ENCODE peak calls at places on chromosomes 13 and 19, in seven cellular contexts. G, M, D, Q, R, N and W are unnamed samples.

GRCh38 chr13:39941236-39941635 is 285.8 kb downstream of the COG6 start:
- DNase-seq in D (no peak), M (no peak), N (no peak), G (no peak), Q (no peak), R (no peak), W (no peak)

GRCh38 chr13:113897161-113897560 is 33.3 kb upstream of the GAS6 start:
- DNase-seq in N (no peak), G (peak), D (peak), M (no peak), Q (peak), R (peak), W (no peak)

GRCh38 chr13:42548731-42549554 is 25.0 kb upstream of the TNFSF11 start:
- DNase-seq in Q (peak), N (no peak), M (no peak), R (no peak), G (no peak), D (peak), W (no peak)

GRCh38 chr19:853014-853553 is 981 bp downstream of the ELANE start:
- DNase-seq in R (no peak), G (no peak), Q (no peak), D (no peak), N (no peak), M (no peak), W (no peak)

GRCh38 chr19:13018037-13018914 is 23.0 kb downstream of the NFIX start:
- DNase-seq in D (peak), M (peak), G (peak), R (no peak), N (no peak), Q (peak), W (no peak)

GRCh38 chr19:5288347-5288739 is 52.3 kb downstream of the PTPRS start:
- DNase-seq in N (no peak), Q (peak), M (no peak), R (no peak), G (peak), D (no peak), W (no peak)

GRCh38 chr19:14093117-14093784 is 2.7 kb upstream of the SAMD1 start:
- DNase-seq in G (no peak), N (no peak), M (no peak), Q (no peak), D (no peak), R (no peak), W (no peak)

GRCh38 chr13:112953591-112954487 is 15.2 kb upstream of the MCF2L start:
- DNase-seq in M (no peak), R (no peak), N (no peak), G (no peak), D (no peak), Q (no peak), W (no peak)

GRCh38 chr13:39268398-39268797 is 230.1 kb downstream of the NHLRC3 start:
- DNase-seq in N (no peak), D (no peak), Q (no peak), R (peak), G (no peak), M (no peak), W (no peak)

GRCh38 chr19:29060833-29061364 is 152.1 kb downstream of the UQCRFS1 start:
- DNase-seq in R (no peak), M (no peak), Q (no peak), D (no peak), G (no peak), N (no peak), W (no peak)

GRCh38 chr13:102650444-102650843 is 44.4 kb downstream of the METTL21C start:
- DNase-seq in M (no peak), Q (no peak), N (no peak), G (no peak), R (no peak), D (no peak), W (no peak)

GRCh38 chr13:100138859-100139491 is 50.1 kb downstream of the PCCA start:
- DNase-seq in M (no peak), Q (no peak), N (no peak), D (no peak), G (peak), R (no peak), W (no peak)

GRCh38 chr19:7418575-7418974 is 69.8 kb downstream of the ARHGEF18 start:
- DNase-seq in Q (no peak), G (no peak), R (no peak), D (no peak), M (no peak), N (no peak), W (no peak)

GRCh38 chr13:39410089-39410901 is 192.7 kb downstream of the LHFPL6 start:
- DNase-seq in M (no peak), R (no peak), N (no peak), Q (peak), G (peak), D (peak), W (no peak)

GRCh38 chr19:41218615-41219507 is at the start of gene AXL:
- DNase-seq in Q (peak), D (peak), N (peak), G (peak), R (no peak), M (peak), W (no peak)

GRCh38 chr13:91078093-91078679 is 269.3 kb upstream of the MIR17HG start:
- DNase-seq in M (peak), R (peak), D (no peak), N (peak), G (peak), Q (peak), W (no peak)

GRCh38 chr13:43876366-43876765 is 3.2 kb downstream of the CCDC122 start:
- DNase-seq in Q (no peak), G (no peak), D (no peak), R (no peak), N (no peak), M (no peak), W (no peak)

GRCh38 chr13:53941588-53942190 is 913.1 kb downstream of the OLFM4 start:
- DNase-seq in Q (no peak), R (no peak), N (no peak), G (no peak), M (no peak), D (no peak), W (no peak)

GRCh38 chr13:101058841-101059240 is 357.5 kb downstream of the NALCN start:
- DNase-seq in M (no peak), G (no peak), N (no peak), D (no peak), R (no peak), Q (no peak), W (no peak)

GRCh38 chr19:56678205-56678604 is 6.6 kb upstream of the ZNF835 start:
- DNase-seq in Q (no peak), D (no peak), G (no peak), M (no peak), R (no peak), N (no peak), W (no peak)

GRCh38 chr13:71830736-71831135 is 36.3 kb downstream of the DACH1 start:
- DNase-seq in M (no peak), N (no peak), R (no peak), G (no peak), D (no peak), Q (no peak), W (no peak)

GRCh38 chr19:43468354-43469159 is 3.1 kb upstream of the LYPD3 start:
- DNase-seq in G (no peak), Q (no peak), M (no peak), R (no peak), D (no peak), N (no peak), W (no peak)

GRCh38 chr13:51241720-51242119 is 19.5 kb downstream of the FAM124A start:
- DNase-seq in R (no peak), Q (peak), M (no peak), N (no peak), G (peak), D (no peak), W (no peak)

GRCh38 chr19:36526581-36526980 is 1.5 kb downstream of the ZNF260 start:
- DNase-seq in N (no peak), R (no peak), M (no peak), G (peak), D (no peak), Q (no peak), W (no peak)
- H3K4me2 ChIP-seq in N (peak), R (no peak), M (peak), G (peak), D (peak), Q (peak), W (peak)

GRCh38 chr13:58048670-58049069 is 417.1 kb downstream of the PCDH17 start:
- DNase-seq in D (peak), R (no peak), Q (peak), M (no peak), N (no peak), G (no peak), W (no peak)

DNA sequence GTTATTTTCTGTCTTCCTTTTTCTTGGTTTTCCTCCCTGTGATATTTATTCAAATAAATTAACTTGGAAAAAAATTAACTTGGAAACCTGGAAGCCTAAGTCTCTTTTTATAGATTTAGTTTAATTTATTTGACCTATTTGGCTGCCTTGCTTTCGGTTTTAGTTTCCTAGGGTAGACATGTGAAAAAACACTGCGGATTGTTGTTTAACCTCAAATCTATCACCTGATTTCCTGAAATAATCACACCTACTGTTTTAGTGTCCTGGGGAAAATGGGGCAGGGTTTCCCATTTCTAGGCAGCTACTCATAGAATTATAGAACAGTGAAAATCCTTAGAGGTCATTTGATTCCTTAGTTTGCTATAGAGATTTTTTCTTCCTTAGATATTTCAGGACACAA is 412.4 kb downstream of the PCDH17 start:
- DNase-seq in Q (no peak), N (no peak), R (peak), M (no peak), D (no peak), G (no peak), W (no peak)
- TF ChIP-seq EZH2 in Q (no peak), N (no peak), R (no peak), M (no peak), D (no peak), G (no peak), W (no peak)

GRCh38 chr13:110232146-110232545 is 74.8 kb downstream of the COL4A1 start:
- DNase-seq in Q (no peak), G (no peak), R (no peak), N (no peak), M (no peak), D (no peak), W (no peak)
- H3K4me2 ChIP-seq in Q (no peak), G (peak), R (no peak), N (no peak), M (peak), D (no peak), W (no peak)

GRCh38 chr19:17953869-17954268 is 13.0 kb upstream of the KCNN1 start:
- DNase-seq in M (peak), D (no peak), Q (no peak), N (no peak), G (no peak), R (no peak), W (no peak)

GRCh38 chr19:17953316-17953801 is 13.5 kb upstream of the KCNN1 start:
- DNase-seq in N (no peak), R (no peak), Q (no peak), D (no peak), M (no peak), G (no peak), W (no peak)

GRCh38 chr19:17950310-17951150 is 16.4 kb upstream of the KCNN1 start:
- DNase-seq in R (no peak), G (peak), N (no peak), D (no peak), Q (no peak), M (peak), W (no peak)

GRCh38 chr19:17951151-17952040 is 15.5 kb upstream of the KCNN1 start:
- DNase-seq in M (peak), Q (no peak), D (no peak), G (no peak), N (no peak), R (no peak), W (no peak)

GRCh38 chr19:17952041-17952976 is 14.6 kb upstream of the KCNN1 start:
- DNase-seq in R (no peak), Q (no peak), D (no peak), G (no peak), N (no peak), M (peak), W (no peak)
- TF ChIP-seq EZH2 in R (no peak), Q (peak), D (peak), G (no peak), N (peak), M (peak), W (no peak)

GRCh38 chr19:44596428-44597130 is 16.8 kb upstream of the IGSF23 start:
- DNase-seq in D (no peak), R (no peak), Q (no peak), N (peak), G (no peak), M (no peak), W (no peak)

GRCh38 chr19:44600466-44600865 is 12.9 kb upstream of the IGSF23 start:
- DNase-seq in D (no peak), R (no peak), Q (peak), N (no peak), M (no peak), G (peak), W (no peak)

GRCh38 chr19:44598880-44599279 is 14.5 kb upstream of the IGSF23 start:
- DNase-seq in N (peak), D (no peak), Q (no peak), R (no peak), M (no peak), G (no peak), W (no peak)

GRCh38 chr19:44597131-44597491 is 16.3 kb upstream of the IGSF23 start:
- DNase-seq in M (no peak), G (no peak), N (no peak), Q (no peak), R (no peak), D (no peak), W (no peak)

DNA sequence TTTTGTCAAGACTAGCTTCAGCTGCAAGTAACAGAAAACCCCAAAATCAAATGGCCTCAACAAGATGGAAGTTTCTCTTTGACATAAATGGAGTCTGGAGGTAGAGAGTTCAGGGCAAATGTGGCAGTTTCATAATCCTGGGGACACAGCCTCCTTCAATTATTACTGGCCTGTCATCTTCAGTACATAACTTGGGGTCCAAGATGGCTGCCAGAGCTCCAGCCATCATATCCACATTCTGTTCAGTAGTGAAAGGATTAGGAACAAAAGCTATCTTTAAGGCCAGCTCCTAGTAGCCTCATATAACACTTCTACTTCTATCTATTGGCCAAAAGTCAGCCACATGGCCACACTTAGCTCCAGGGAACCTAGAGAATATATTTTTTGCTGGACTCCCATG is 15.0 kb upstream of the IGSF23 start:
- DNase-seq in G (no peak), N (no peak), R (no peak), M (no peak), D (no peak), Q (no peak), W (no peak)
- H3K4me2 ChIP-seq in G (no peak), N (no peak), R (no peak), M (no peak), D (no peak), Q (no peak), W (no peak)

GRCh38 chr19:10292789-10293636 is 3.3 kb downstream of the ICAM5 start:
- DNase-seq in N (no peak), M (peak), Q (no peak), G (peak), R (no peak), D (no peak), W (no peak)
- TF ChIP-seq EZH2 in N (peak), M (peak), Q (peak), G (no peak), R (no peak), D (no peak), W (no peak)

GRCh38 chr13:50080158-50080855 is 65.1 kb downstream of the KCNRG start:
- DNase-seq in D (peak), R (peak), Q (peak), N (peak), G (peak), M (peak), W (peak)

GRCh38 chr13:50080856-50081105 is 65.5 kb downstream of the KCNRG start:
- DNase-seq in R (peak), N (no peak), G (peak), Q (peak), D (no peak), M (no peak), W (no peak)

GRCh38 chr13:50079278-50080157 is 64.3 kb downstream of the KCNRG start:
- DNase-seq in M (no peak), G (no peak), R (no peak), Q (peak), D (no peak), N (no peak), W (no peak)

GRCh38 chr13:50081106-50081898 is 66.1 kb downstream of the KCNRG start:
- DNase-seq in D (no peak), R (peak), N (peak), G (peak), M (peak), Q (no peak), W (peak)

GRCh38 chr13:50078512-50079277 is 63.5 kb downstream of the KCNRG start:
- DNase-seq in N (no peak), G (no peak), R (no peak), D (no peak), Q (peak), M (no peak), W (no peak)
- H3K4me2 ChIP-seq in N (peak), G (peak), R (peak), D (peak), Q (peak), M (peak), W (peak)

DNA sequence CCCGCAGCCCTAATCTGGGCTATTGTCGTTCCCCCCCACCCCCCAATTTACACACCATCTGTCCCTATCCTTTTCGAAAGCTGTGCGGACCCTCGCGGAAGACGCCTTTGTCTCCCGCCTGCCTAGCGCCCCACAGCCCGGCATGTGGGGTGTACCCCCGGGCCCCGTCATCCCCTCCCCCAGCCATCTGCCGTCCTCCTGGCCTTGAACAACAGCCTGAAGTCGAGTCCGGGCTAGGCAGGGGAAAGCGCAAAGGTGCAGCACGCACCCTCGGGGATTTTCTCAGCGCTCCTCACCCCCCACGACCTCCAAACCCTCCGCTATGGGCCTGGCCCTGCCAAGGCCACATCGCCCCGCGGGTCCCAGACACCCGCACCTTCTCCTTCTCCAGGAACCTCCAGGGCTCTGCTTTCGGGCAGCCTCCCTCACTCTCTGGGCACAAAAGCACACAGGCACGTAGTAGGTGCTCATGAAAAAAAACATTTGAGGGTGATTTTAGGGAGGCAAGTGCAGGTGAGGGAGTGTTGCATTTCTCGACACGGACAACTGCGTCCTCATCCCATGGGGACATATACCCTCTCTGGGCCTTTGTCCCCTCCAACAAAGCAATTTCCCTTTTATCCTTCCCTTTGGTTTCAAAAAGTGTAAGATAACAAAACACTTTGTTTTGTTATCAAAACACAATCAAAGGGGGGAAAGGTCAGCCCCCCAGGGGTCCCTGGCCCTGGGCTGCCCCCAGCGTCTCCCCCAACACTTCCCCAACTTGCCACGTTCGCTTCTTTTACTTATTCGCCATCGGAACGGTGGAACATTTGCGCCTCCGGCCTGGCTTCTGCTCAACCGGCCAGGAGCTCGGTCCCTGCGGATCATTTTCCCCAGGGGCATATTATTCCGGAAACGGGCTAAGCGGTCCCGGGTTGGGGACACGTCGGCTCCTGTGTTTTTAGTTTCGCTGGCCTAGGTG is 16.4 kb downstream of the CCDC124 start:
- DNase-seq in D (no peak), Q (no peak), M (peak), R (no peak), N (no peak), G (no peak), W (no peak)
- TF ChIP-seq EZH2 in D (peak), Q (peak), M (peak), R (no peak), N (peak), G (peak), W (no peak)

GRCh38 chr19:34313188-34313587 is 51.8 kb upstream of the GPI start:
- DNase-seq in Q (peak), M (no peak), G (peak), R (no peak), N (peak), D (peak), W (no peak)
- H3K4me2 ChIP-seq in Q (no peak), M (no peak), G (peak), R (no peak), N (no peak), D (peak), W (no peak)

GRCh38 chr13:27928805-27929753 is 9.3 kb downstream of the PDX1 start:
- DNase-seq in D (no peak), R (no peak), N (no peak), M (no peak), Q (no peak), G (no peak), W (no peak)
- TF ChIP-seq EZH2 in D (no peak), R (no peak), N (no peak), M (peak), Q (peak), G (no peak), W (no peak)